ENCODE peak calls at places on chromosome 22, in four cellular contexts. One of them, this sample, is unnamed.

GRCh38 chr22:45671051-45671782 is 417 bp upstream of the ATXN10 start:
- DNase-seq in H9: peak; percentile 90
- DNase-seq in mesenchymal stem cell: peak; percentile 34
- DNase-seq in IMR-90: no peak
- DNase-seq in this sample: peak; percentile 41

GRCh38 chr22:20904008-20904979 is 12.9 kb upstream of the CRKL start:
- DNase-seq in H9: no peak
- DNase-seq in mesenchymal stem cell: peak; percentile 96
- DNase-seq in IMR-90: peak; percentile 99
- DNase-seq in this sample: no peak

GRCh38 chr22:38298312-38299000 is 18.8 kb downstream of the CSNK1E start:
- DNase-seq in H9: peak; percentile 74
- DNase-seq in mesenchymal stem cell: peak; percentile 62
- DNase-seq in IMR-90: peak; percentile 88
- DNase-seq in this sample: peak; percentile 96

GRCh38 chr22:20531404-20532181 is 24.2 kb downstream of the MED15 start:
- DNase-seq in H9: peak; percentile 81
- DNase-seq in mesenchymal stem cell: peak; percentile 91
- DNase-seq in IMR-90: peak; percentile 90
- DNase-seq in this sample: peak; percentile 90

GRCh38 chr22:35558719-35559118 is 18.1 kb downstream of the RASD2 start:
- DNase-seq in H9: no peak
- DNase-seq in mesenchymal stem cell: no peak
- DNase-seq in IMR-90: no peak
- DNase-seq in this sample: no peak

GRCh38 chr22:48705159-48705916 is 1122.3 kb downstream of the BRD1 start:
- DNase-seq in H9: no peak
- DNase-seq in mesenchymal stem cell: no peak
- DNase-seq in IMR-90: no peak
- DNase-seq in this sample: no peak

GRCh38 chr22:37686002-37686982 is at the start of gene NOL12:
- DNase-seq in H9: peak; percentile 90
- DNase-seq in mesenchymal stem cell: peak; percentile 94
- DNase-seq in IMR-90: peak; percentile 86
- DNase-seq in this sample: peak; percentile 95

GRCh38 chr22:24506802-24507438 is 11.8 kb downstream of the UPB1 start:
- DNase-seq in H9: peak; percentile 50
- DNase-seq in mesenchymal stem cell: peak; percentile 90
- DNase-seq in IMR-90: peak; percentile 45
- DNase-seq in this sample: no peak

GRCh38 chr22:19987394-19988306 is 29.0 kb downstream of the ARVCF start:
- DNase-seq in H9: no peak
- DNase-seq in mesenchymal stem cell: no peak
- DNase-seq in IMR-90: no peak
- DNase-seq in this sample: no peak

GRCh38 chr22:27219036-27219435 is 561.6 kb downstream of the MIAT start:
- DNase-seq in H9: no peak
- DNase-seq in mesenchymal stem cell: no peak
- DNase-seq in IMR-90: no peak
- DNase-seq in this sample: no peak

GRCh38 chr22:21966643-21967516 is 14.2 kb upstream of the PPM1F start:
- DNase-seq in H9: no peak
- DNase-seq in mesenchymal stem cell: no peak
- DNase-seq in IMR-90: no peak
- DNase-seq in this sample: no peak

GRCh38 chr22:22717723-22718122 is 73.3 kb downstream of the GGTLC2 start:
- DNase-seq in H9: no peak
- DNase-seq in mesenchymal stem cell: no peak
- DNase-seq in IMR-90: no peak
- DNase-seq in this sample: no peak

GRCh38 chr22:35160268-35160667 is 94.3 kb downstream of the ISX start:
- DNase-seq in H9: no peak
- DNase-seq in mesenchymal stem cell: no peak
- DNase-seq in IMR-90: no peak
- DNase-seq in this sample: no peak

GRCh38 chr22:24772493-24773220 is 1.9 kb downstream of the PIWIL3 start:
- DNase-seq in H9: peak; percentile 79
- DNase-seq in mesenchymal stem cell: peak; percentile 74
- DNase-seq in IMR-90: peak; percentile 54
- DNase-seq in this sample: peak; percentile 96

GRCh38 chr22:31094741-31095140 is 12.6 kb downstream of the SELENOM start:
- DNase-seq in H9: no peak
- DNase-seq in mesenchymal stem cell: no peak
- DNase-seq in IMR-90: no peak
- DNase-seq in this sample: no peak

GRCh38 chr22:24230911-24231656 is 13.8 kb downstream of the GGT5 start:
- DNase-seq in H9: peak; percentile 88
- DNase-seq in mesenchymal stem cell: no peak
- DNase-seq in IMR-90: no peak
- DNase-seq in this sample: peak; percentile 70

GRCh38 chr22:35299717-35300497 is at the start of gene TOM1:
- DNase-seq in H9: peak; percentile 98
- DNase-seq in mesenchymal stem cell: peak; percentile 100
- DNase-seq in IMR-90: peak; percentile 99
- DNase-seq in this sample: peak; percentile 99

GRCh38 chr22:29219881-29220670 is 14.4 kb downstream of the EMID1 start:
- DNase-seq in H9: peak; percentile 47
- DNase-seq in mesenchymal stem cell: no peak
- DNase-seq in IMR-90: no peak
- DNase-seq in this sample: no peak

GRCh38 chr22:19877626-19878339 is 23.1 kb upstream of the GNB1L start:
- DNase-seq in H9: no peak
- DNase-seq in mesenchymal stem cell: peak; percentile 72
- DNase-seq in IMR-90: peak; percentile 58
- DNase-seq in this sample: no peak

GRCh38 chr22:47808236-47808845 is 1045.9 kb downstream of the TBC1D22A start:
- DNase-seq in H9: no peak
- DNase-seq in mesenchymal stem cell: no peak
- DNase-seq in IMR-90: no peak
- DNase-seq in this sample: no peak

GRCh38 chr22:20520093-20520511 is 12.7 kb downstream of the MED15 start:
- DNase-seq in H9: no peak
- DNase-seq in mesenchymal stem cell: peak; percentile 85
- DNase-seq in IMR-90: peak; percentile 82
- DNase-seq in this sample: peak; percentile 50

GRCh38 chr22:29710922-29711593 is 8.7 kb upstream of the CABP7 start:
- DNase-seq in H9: no peak
- DNase-seq in mesenchymal stem cell: no peak
- DNase-seq in IMR-90: no peak
- DNase-seq in this sample: no peak

GRCh38 chr22:35352214-35353111 is 28.4 kb upstream of the HMOX1 start:
- DNase-seq in H9: peak; percentile 74
- DNase-seq in mesenchymal stem cell: no peak
- DNase-seq in IMR-90: no peak
- DNase-seq in this sample: peak; percentile 68

GRCh38 chr22:49694462-49695260 is 133.0 kb downstream of the BRD1 start:
- DNase-seq in H9: no peak
- DNase-seq in mesenchymal stem cell: no peak
- DNase-seq in IMR-90: no peak
- DNase-seq in this sample: no peak

GRCh38 chr22:34800265-34800664 is 265.7 kb upstream of the ISX start:
- DNase-seq in H9: no peak
- DNase-seq in mesenchymal stem cell: peak; percentile 6
- DNase-seq in IMR-90: no peak
- DNase-seq in this sample: no peak

GRCh38 chr22:10961043-10961860 is 4566.7 kb upstream of the OR11H1 start:
- DNase-seq in H9: no peak
- DNase-seq in mesenchymal stem cell: no peak
- DNase-seq in IMR-90: no peak
- DNase-seq in this sample: no peak

GRCh38 chr22:39097098-39098020 is at the start of gene APOBEC3H:
- DNase-seq in H9: no peak
- DNase-seq in mesenchymal stem cell: peak; percentile 6
- DNase-seq in IMR-90: no peak
- DNase-seq in this sample: no peak

GRCh38 chr22:43198126-43198525 is 11.2 kb upstream of the TTLL12 start:
- DNase-seq in H9: no peak
- DNase-seq in mesenchymal stem cell: no peak
- DNase-seq in IMR-90: no peak
- DNase-seq in this sample: no peak
- H2AK5ac ChIP-seq in H9: no peak overlapping the region
- H2AK5ac ChIP-seq in mesenchymal stem cell: no peak overlapping the region
- H2AK5ac ChIP-seq in IMR-90: no peak overlapping the region
- H2AK5ac ChIP-seq in this sample: no peak overlapping the region

GRCh38 chr22:42700355-42700754 is 20.3 kb downstream of the A4GALT start:
- DNase-seq in H9: no peak
- DNase-seq in mesenchymal stem cell: no peak
- DNase-seq in IMR-90: no peak
- DNase-seq in this sample: no peak
- H2BK15ac ChIP-seq in H9: no peak overlapping the region
- H2BK15ac ChIP-seq in mesenchymal stem cell: no peak overlapping the region
- H2BK15ac ChIP-seq in IMR-90: no peak overlapping the region
- H2BK15ac ChIP-seq in this sample: no peak overlapping the region

DNA sequence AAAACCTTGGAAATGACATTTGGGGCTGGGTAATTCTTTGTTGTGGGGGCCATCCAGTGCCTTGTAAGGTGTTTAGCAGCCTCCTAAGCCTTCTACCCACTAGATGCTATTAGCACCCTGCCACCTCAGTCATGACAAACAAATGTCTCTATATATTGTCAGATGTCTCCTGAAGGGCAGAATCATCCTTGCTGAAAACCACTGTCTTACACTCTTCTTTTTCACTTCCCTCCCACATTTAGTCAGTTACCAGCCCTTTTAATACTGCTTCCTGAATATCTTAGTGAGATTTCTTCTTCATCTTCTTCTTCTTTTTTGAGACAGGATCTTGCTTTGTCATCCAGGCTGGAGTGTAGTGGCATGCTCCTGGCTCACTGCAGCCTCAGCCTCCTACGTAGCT is 33.1 kb downstream of the TNRC6B start:
- DNase-seq in H9: no peak
- DNase-seq in mesenchymal stem cell: no peak
- DNase-seq in IMR-90: no peak
- DNase-seq in this sample: no peak
- H3K4me1 ChIP-seq in H9: peaks cover 25% of the 10 kb centered on the region
- H3K4me1 ChIP-seq in mesenchymal stem cell: peaks cover 3% of the 10 kb centered on the region
- H3K4me1 ChIP-seq in IMR-90: no peaks in the 10 kb centered on the region
- H3K4me1 ChIP-seq in this sample: peaks cover 9% of the 10 kb centered on the region

DNA sequence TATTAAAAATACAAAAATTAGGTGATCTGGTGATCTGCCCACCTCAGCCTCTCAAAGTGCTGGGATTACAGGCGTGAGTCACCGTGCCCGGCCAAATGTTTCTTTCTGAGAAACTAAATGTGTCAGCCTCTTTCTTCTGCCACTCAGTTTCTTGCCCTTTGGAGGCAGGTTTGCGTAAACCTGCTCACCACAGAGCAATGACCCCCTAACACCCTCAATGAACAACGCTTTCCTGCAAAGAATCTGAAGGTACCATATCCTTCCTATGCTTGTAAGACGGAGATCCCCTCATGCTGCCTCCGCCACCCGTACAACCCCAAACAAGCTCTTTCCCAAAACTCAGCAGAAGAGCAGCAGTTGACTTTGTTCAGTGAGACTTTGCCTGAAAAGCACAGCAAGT is 38.7 kb upstream of the TTLL12 start:
- DNase-seq in H9: no peak
- DNase-seq in mesenchymal stem cell: peak; percentile 6
- DNase-seq in IMR-90: no peak
- DNase-seq in this sample: no peak
- H2AK5ac ChIP-seq in H9: no peak overlapping the region
- H2AK5ac ChIP-seq in mesenchymal stem cell: no peak overlapping the region
- H2AK5ac ChIP-seq in IMR-90: no peak overlapping the region
- H2AK5ac ChIP-seq in this sample: no peak overlapping the region

GRCh38 chr22:44661659-44662569 is 40.1 kb upstream of the PRR5 start:
- DNase-seq in H9: no peak
- DNase-seq in mesenchymal stem cell: no peak
- DNase-seq in IMR-90: no peak
- DNase-seq in this sample: no peak
- H2BK15ac ChIP-seq in H9: no peak overlapping the region
- H2BK15ac ChIP-seq in mesenchymal stem cell: no peak overlapping the region
- H2BK15ac ChIP-seq in IMR-90: no peak overlapping the region
- H2BK15ac ChIP-seq in this sample: no peak overlapping the region

GRCh38 chr22:42282943-42283287 is 12.5 kb upstream of the TCF20 start:
- DNase-seq in H9: no peak
- DNase-seq in mesenchymal stem cell: no peak
- DNase-seq in IMR-90: no peak
- DNase-seq in this sample: no peak
- H3K4me1 ChIP-seq in H9: no peaks in the 10 kb centered on the region
- H3K4me1 ChIP-seq in mesenchymal stem cell: peaks cover 13% of the 10 kb centered on the region
- H3K4me1 ChIP-seq in IMR-90: no peaks in the 10 kb centered on the region
- H3K4me1 ChIP-seq in this sample: peaks cover 3% of the 10 kb centered on the region

This sample was measured in mesendoderm.